ENCODE peak calls at places on chromosomes 2 and 18, in seven cellular contexts. K, H, Q, F, S, N and P are unnamed samples.

GRCh38 chr2:20670315-20671035 is 3.5 kb downstream of the GDF7 start:
- DNase-seq in K (no peak), H (no peak), Q (peak), F (no peak), S (no peak), N (no peak), P (no peak)

GRCh38 chr18:24633121-24633520 is 172.7 kb downstream of the HRH4 start:
- DNase-seq in K (no peak), H (no peak), Q (no peak), F (peak), S (no peak), N (no peak), P (no peak)

GRCh38 chr18:55819448-55819847 is 231.5 kb upstream of the TCF4 start:
- DNase-seq in K (no peak), H (no peak), Q (no peak), F (no peak), S (no peak), N (no peak), P (no peak)

GRCh38 chr2:3025261-3025660 is 352.4 kb downstream of the EIPR1 start:
- DNase-seq in K (no peak), H (no peak), Q (no peak), F (no peak), S (no peak), N (no peak), P (no peak)

GRCh38 chr2:98467082-98467536 is 22.5 kb downstream of the INPP4A start:
- DNase-seq in K (no peak), H (no peak), Q (no peak), F (no peak), S (no peak), N (no peak), P (no peak)

GRCh38 chr2:221572180-221572820 is at the start of gene EPHA4:
- DNase-seq in K (peak), H (peak), Q (peak), F (peak), S (peak), N (peak), P (peak)

GRCh38 chr2:98118161-98118560 is 31.2 kb downstream of the VWA3B start:
- DNase-seq in K (no peak), H (no peak), Q (no peak), F (peak), S (no peak), N (no peak), P (no peak)

GRCh38 chr2:176159678-176160250 is 2.7 kb downstream of the HOXD3 start:
- DNase-seq in K (no peak), H (no peak), Q (peak), F (no peak), S (no peak), N (no peak), P (no peak)

GRCh38 chr2:219253753-219254589 is at the start of gene TUBA4A:
- DNase-seq in K (peak), H (peak), Q (peak), F (peak), S (peak), N (peak), P (peak)

GRCh38 chr2:173286153-173286809 is 68.4 kb upstream of the CDCA7 start:
- DNase-seq in K (no peak), H (no peak), Q (no peak), F (no peak), S (no peak), N (peak), P (no peak)

GRCh38 chr2:238720232-238720672 is 127.6 kb upstream of the TWIST2 start:
- DNase-seq in K (peak), H (peak), Q (peak), F (peak), S (peak), N (peak), P (no peak)

GRCh38 chr2:133293544-133294270 is 274.6 kb downstream of the NCKAP5 start:
- DNase-seq in K (no peak), H (peak), Q (no peak), F (no peak), S (no peak), N (no peak), P (no peak)

GRCh38 chr2:166632616-166633015 is 138.6 kb upstream of the SCN7A start:
- DNase-seq in K (no peak), H (no peak), Q (no peak), F (peak), S (no peak), N (no peak), P (no peak)

GRCh38 chr2:60540054-60540453 is 13.4 kb downstream of the BCL11A start:
- DNase-seq in K (no peak), H (no peak), Q (no peak), F (no peak), S (no peak), N (no peak), P (no peak)